ENCODE peak calls at places on chromosomes 7 and 10, in seven cellular contexts. J is neural progenitor cell, Q is HCT116, X is OCI-LY7, A is hepatocyte, W is PC-3, C is SK-N-SH. K is an unnamed sample.

GRCh38 chr10:34139559-34139958 is 675.5 kb downstream of the PARD3 start:
- DNase-seq in J (no peak), Q (no peak), X (no peak), A (no peak), W (peak), C (no peak), K (peak)

GRCh38 chr7:18133921-18134320 is 106.3 kb upstream of the PRPS1L1 start:
- DNase-seq in J (no peak), Q (no peak), X (no peak), A (no peak), W (no peak), C (no peak), K (no peak)

GRCh38 chr7:3574386-3574785 is 273.3 kb downstream of the SDK1 start:
- DNase-seq in J (no peak), Q (no peak), X (no peak), A (no peak), W (no peak), C (no peak), K (no peak)

GRCh38 chr10:127935115-127935561 is 28.2 kb downstream of the PTPRE start:
- DNase-seq in J (no peak), Q (no peak), X (no peak), A (no peak), W (no peak), C (no peak), K (no peak)

GRCh38 chr7:36048141-36048901 is 104.7 kb upstream of the EEPD1 start:
- DNase-seq in J (no peak), Q (no peak), X (no peak), A (no peak), W (peak), C (peak), K (peak)

GRCh38 chr10:113003032-113003431 is 53.0 kb downstream of the TCF7L2 start:
- DNase-seq in J (no peak), Q (no peak), X (no peak), A (no peak), W (no peak), C (no peak), K (no peak)

GRCh38 chr10:47311193-47311899 is 10.9 kb upstream of the GDF2 start:
- DNase-seq in J (no peak), Q (no peak), X (no peak), A (no peak), W (peak), C (no peak), K (no peak)

GRCh38 chr7:96174812-96175211 is 147.1 kb downstream of the SLC25A13 start:
- DNase-seq in J (no peak), Q (no peak), X (no peak), A (no peak), W (no peak), C (no peak), K (no peak)

GRCh38 chr10:132370426-132371340 is 26.3 kb upstream of the PWWP2B start:
- DNase-seq in J (no peak), Q (no peak), X (no peak), A (no peak), W (no peak), C (no peak), K (no peak)

GRCh38 chr7:34155225-34155908 is 250.0 kb downstream of the BMPER start:
- DNase-seq in J (peak), Q (no peak), X (no peak), A (peak), W (no peak), C (no peak), K (peak)

GRCh38 chr10:80498833-80499671 is 38.6 kb upstream of the SH2D4B start:
- DNase-seq in J (no peak), Q (peak), X (no peak), A (peak), W (no peak), C (no peak), K (peak)

GRCh38 chr10:22468570-22469320 is 123.4 kb downstream of the SPAG6 start:
- DNase-seq in J (no peak), Q (no peak), X (no peak), A (no peak), W (no peak), C (no peak), K (no peak)

GRCh38 chr10:67837519-67838314 is at the start of gene DNAJC12:
- DNase-seq in J (peak), Q (peak), X (peak), A (peak), W (peak), C (peak), K (peak)

GRCh38 chr7:106841896-106842390 is 23.1 kb upstream of the PIK3CG start:
- DNase-seq in J (peak), Q (no peak), X (no peak), A (no peak), W (no peak), C (peak), K (peak)
- TF ChIP-seq EZH2phosphoT487 in J (no peak), Q (no peak), X (no peak), A (no peak), W (no peak), C (no peak), K (no peak)

GRCh38 chr10:91103384-91104184 is 116.9 kb upstream of the PCGF5 start:
- DNase-seq in J (no peak), Q (no peak), X (peak), A (no peak), W (no peak), C (peak), K (no peak)

GRCh38 chr10:91105269-91105668 is 115.2 kb upstream of the PCGF5 start:
- DNase-seq in J (no peak), Q (no peak), X (no peak), A (no peak), W (no peak), C (no peak), K (no peak)

GRCh38 chr10:91111060-91111459 is 109.4 kb upstream of the PCGF5 start:
- DNase-seq in J (no peak), Q (no peak), X (no peak), A (no peak), W (no peak), C (no peak), K (no peak)

GRCh38 chr10:91104185-91105041 is 116.0 kb upstream of the PCGF5 start:
- DNase-seq in J (no peak), Q (no peak), X (no peak), A (no peak), W (no peak), C (peak), K (no peak)

DNA sequence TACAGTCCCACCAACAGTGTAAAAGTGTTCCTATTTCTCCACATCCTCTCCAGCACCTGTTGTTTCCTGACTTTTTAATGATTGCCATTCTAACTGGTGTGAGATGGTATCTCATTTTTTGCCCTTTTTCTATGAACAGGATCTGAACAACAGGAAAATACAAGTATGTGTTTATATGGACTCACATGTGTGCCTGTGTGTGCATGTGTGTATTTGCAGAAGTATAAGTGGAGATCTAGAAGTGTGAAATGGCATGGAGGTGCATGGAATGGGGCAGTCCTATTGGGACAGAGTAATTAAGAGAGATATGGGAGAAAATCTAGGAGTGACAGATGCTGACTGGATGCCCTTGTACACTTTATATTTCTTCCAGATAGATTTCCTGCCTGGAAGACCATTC is 111.6 kb upstream of the PCGF5 start:
- DNase-seq in J (no peak), Q (no peak), X (no peak), A (no peak), W (no peak), C (no peak), K (no peak)
- H3K4me2 ChIP-seq in J (no peak), Q (no peak), X (no peak), A (no peak), W (no peak), C (no peak), K (no peak)

GRCh38 chr10:95337354-95337753 is 46.6 kb upstream of the PDLIM1 start:
- DNase-seq in J (no peak), Q (no peak), X (no peak), A (no peak), W (no peak), C (no peak), K (no peak)
- H2AFZ ChIP-seq in J (no peak), Q (no peak), X (no peak), A (no peak), W (no peak), C (no peak), K (no peak)

GRCh38 chr10:122856902-122857301 is 11.2 kb upstream of the CUZD1 start:
- DNase-seq in J (no peak), Q (no peak), X (no peak), A (no peak), W (no peak), C (no peak), K (peak)

GRCh38 chr10:122853665-122854313 is 8.1 kb upstream of the CUZD1 start:
- DNase-seq in J (no peak), Q (no peak), X (no peak), A (no peak), W (peak), C (no peak), K (peak)

GRCh38 chr10:122852261-122852660 is 6.6 kb upstream of the CUZD1 start:
- DNase-seq in J (no peak), Q (no peak), X (no peak), A (no peak), W (peak), C (no peak), K (peak)

GRCh38 chr10:122855745-122856144 is 10.1 kb upstream of the CUZD1 start:
- DNase-seq in J (no peak), Q (no peak), X (no peak), A (no peak), W (no peak), C (no peak), K (no peak)

DNA sequence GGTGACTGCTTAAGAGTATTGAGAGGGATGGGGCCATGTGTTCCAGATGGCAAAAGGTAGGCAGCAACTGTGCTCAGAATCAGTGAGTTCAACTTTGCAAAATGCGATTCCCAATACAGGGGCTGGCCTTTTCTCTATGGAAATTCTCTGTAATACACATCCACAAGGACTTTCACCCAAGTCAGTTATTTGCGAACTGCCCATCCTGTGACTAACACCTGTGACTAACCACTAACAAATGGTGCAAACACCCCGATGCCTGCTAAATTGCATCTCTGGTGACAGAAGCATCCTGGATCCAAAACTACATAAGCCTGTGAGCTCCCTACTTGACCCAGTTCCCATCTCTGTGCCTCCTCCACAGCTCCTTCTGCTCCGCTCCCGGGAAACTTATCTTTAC is 9.0 kb upstream of the CUZD1 start:
- DNase-seq in J (no peak), Q (no peak), X (no peak), A (no peak), W (peak), C (no peak), K (peak)
- TF ChIP-seq EZH2phosphoT487 in J (no peak), Q (no peak), X (no peak), A (no peak), W (no peak), C (no peak), K (no peak)

DNA sequence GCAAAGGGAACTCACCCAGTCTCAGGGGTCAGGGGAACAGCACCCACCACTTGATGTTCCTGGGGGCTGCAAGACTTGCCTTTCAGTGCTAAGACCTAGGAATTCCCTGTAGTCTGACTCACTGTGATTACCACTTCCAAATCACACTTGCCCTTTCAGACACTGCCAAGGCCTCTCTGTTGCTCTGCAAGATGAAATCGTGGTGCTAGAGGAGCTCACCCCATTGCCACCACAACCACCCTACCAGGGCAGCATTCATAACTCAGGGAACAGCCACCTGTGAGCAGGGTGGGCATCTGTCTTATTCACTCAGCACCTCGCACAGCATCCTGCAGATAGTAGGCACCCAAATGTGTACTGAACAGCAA is 36.5 kb downstream of the XPNPEP1 start:
- DNase-seq in J (no peak), Q (no peak), X (no peak), A (no peak), W (no peak), C (no peak), K (no peak)
- H3K4me2 ChIP-seq in J (no peak), Q (no peak), X (no peak), A (no peak), W (no peak), C (no peak), K (no peak)

DNA sequence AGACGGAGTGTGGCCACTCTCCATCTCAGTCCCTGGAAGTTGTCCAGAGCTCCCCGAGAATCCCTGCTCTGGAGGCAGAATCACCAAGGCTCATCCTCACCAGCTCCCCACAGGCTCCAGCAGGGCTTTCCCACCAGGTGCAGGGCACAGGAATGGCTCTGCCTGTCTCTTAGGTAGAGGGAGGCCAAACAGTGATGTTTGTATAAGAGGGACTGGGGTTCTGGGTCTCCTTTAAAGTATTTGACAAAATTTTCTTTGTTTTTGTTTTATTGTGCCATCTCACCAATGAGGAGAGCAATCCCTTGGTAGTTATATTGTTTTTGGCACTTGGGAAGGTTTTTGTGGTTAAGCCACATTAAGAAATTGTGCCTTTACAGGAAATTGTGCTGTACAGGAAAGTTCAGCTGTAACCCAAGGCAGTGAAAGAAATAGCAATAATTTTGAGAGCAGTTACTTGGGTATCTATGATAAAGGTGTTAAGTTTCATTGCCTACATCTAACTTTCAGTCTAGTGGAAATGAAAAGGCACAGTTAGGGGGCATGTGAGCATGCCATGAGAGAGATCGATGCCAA is 219.3 kb upstream of the PRSS58 start:
- DNase-seq in J (no peak), Q (no peak), X (no peak), A (no peak), W (no peak), C (no peak), K (peak)
- H2AFZ ChIP-seq in J (no peak), Q (no peak), X (no peak), A (no peak), W (no peak), C (peak), K (peak)

GRCh38 chr7:73615886-73616285 is 8.4 kb downstream of the MLXIPL start:
- DNase-seq in J (peak), Q (no peak), X (peak), A (no peak), W (no peak), C (no peak), K (peak)
- TF ChIP-seq EZH2phosphoT487 in J (no peak), Q (no peak), X (no peak), A (no peak), W (no peak), C (no peak), K (no peak)

DNA sequence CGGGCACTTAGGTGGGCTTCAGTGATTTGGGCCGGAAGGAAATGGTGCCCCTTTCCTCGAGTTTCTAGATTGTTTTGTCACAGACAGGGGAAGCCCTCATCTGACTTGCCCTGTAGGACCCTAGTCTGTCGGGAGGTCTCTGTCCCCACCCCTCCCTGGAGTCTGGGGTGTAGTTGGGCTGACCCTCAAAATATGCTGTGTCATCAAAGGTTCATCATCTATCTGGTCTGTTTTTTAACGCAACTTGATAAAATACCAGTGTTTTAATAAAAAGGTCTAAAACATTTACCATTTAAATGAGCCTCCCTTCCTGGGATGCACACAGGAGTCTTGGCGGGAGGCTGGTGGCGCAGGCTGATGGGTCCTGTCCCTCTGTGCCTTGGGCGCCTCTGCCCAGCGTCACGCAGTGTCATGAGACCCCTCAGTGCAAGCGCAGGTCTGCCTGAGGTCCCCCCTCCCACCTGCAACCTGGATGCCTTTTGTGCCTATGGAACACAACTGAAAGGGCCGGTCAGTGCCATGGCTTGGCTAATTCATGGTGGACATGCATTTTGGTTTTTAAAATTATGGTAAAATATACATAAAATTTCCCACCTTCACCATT is 146.4 kb downstream of the MGMT start:
- DNase-seq in J (no peak), Q (no peak), X (no peak), A (no peak), W (no peak), C (no peak), K (no peak)
- H3K4me2 ChIP-seq in J (no peak), Q (no peak), X (no peak), A (no peak), W (no peak), C (no peak), K (no peak)

GRCh38 chr10:86699125-86699524 is 30.8 kb downstream of the LDB3 start:
- DNase-seq in J (no peak), Q (no peak), X (no peak), A (no peak), W (no peak), C (no peak), K (no peak)

GRCh38 chr10:86703176-86703575 is 34.9 kb downstream of the LDB3 start:
- DNase-seq in J (no peak), Q (no peak), X (no peak), A (no peak), W (no peak), C (no peak), K (no peak)

GRCh38 chr10:86699991-86700840 is 31.9 kb downstream of the LDB3 start:
- DNase-seq in J (no peak), Q (no peak), X (no peak), A (no peak), W (no peak), C (no peak), K (no peak)

GRCh38 chr10:86699541-86699940 is 31.2 kb downstream of the LDB3 start:
- DNase-seq in J (no peak), Q (no peak), X (no peak), A (no peak), W (no peak), C (no peak), K (no peak)

GRCh38 chr10:86700851-86701617 is 32.7 kb downstream of the LDB3 start:
- DNase-seq in J (no peak), Q (no peak), X (no peak), A (no peak), W (no peak), C (no peak), K (no peak)
- H2AFZ ChIP-seq in J (no peak), Q (no peak), X (no peak), A (no peak), W (no peak), C (no peak), K (no peak)